ENCODE peak calls at places on chromosomes 5 and 9, in four cellular contexts. V, Q, B and F are unnamed samples.

GRCh38 chr9:111041902-111042301 is 3.6 kb upstream of the LPAR1 start:
- DNase-seq in V (no peak), Q (no peak), B (no peak), F (no peak)

GRCh38 chr9:110142868-110143866 is 64.8 kb downstream of the C9orf152 start:
- DNase-seq in V (no peak), Q (no peak), B (no peak), F (peak; percentile 70)

GRCh38 chr5:67010684-67011409 is 185.8 kb downstream of the CD180 start:
- DNase-seq in V (no peak), Q (no peak), B (no peak), F (no peak)

GRCh38 chr5:42506662-42507061 is 83.4 kb downstream of the GHR start:
- DNase-seq in V (no peak), Q (no peak), B (no peak), F (no peak)

GRCh38 chr5:133611357-133612020 is 852 bp downstream of the FSTL4 start:
- DNase-seq in V (no peak), Q (no peak), B (no peak), F (no peak)

GRCh38 chr9:126805546-126806262 is 864 bp downstream of the ZBTB43 start:
- DNase-seq in V (no peak), Q (peak; percentile 77), B (peak; percentile 65), F (peak; percentile 78)

GRCh38 chr5:74919487-74919886 is 53.3 kb upstream of the FAM169A start:
- DNase-seq in V (no peak), Q (no peak), B (no peak), F (no peak)

GRCh38 chr5:65778126-65778525 is 56.1 kb downstream of the NLN start:
- DNase-seq in V (no peak), Q (no peak), B (no peak), F (no peak)

GRCh38 chr9:84819446-84819845 is 149.9 kb downstream of the NTRK2 start:
- DNase-seq in V (no peak), Q (no peak), B (no peak), F (no peak)

GRCh38 chr5:54651482-54652076 is 134.0 kb downstream of the SNX18 start:
- DNase-seq in V (peak; percentile 52), Q (peak; percentile 92), B (no peak), F (no peak)

GRCh38 chr5:143837306-143837848 is 25.4 kb downstream of the HMHB1 start:
- DNase-seq in V (no peak), Q (no peak), B (no peak), F (no peak)

GRCh38 chr5:127602481-127602880 is 46.4 kb upstream of the CTXN3 start:
- DNase-seq in V (no peak), Q (no peak), B (no peak), F (no peak)

GRCh38 chr5:59188415-59189225 is 605.7 kb downstream of the RAB3C start:
- DNase-seq in V (peak; percentile 50), Q (peak; percentile 74), B (no peak), F (no peak)

GRCh38 chr5:53543401-53543800 is 17.0 kb upstream of the NDUFS4 start:
- DNase-seq in V (no peak), Q (no peak), B (no peak), F (no peak)

DNA sequence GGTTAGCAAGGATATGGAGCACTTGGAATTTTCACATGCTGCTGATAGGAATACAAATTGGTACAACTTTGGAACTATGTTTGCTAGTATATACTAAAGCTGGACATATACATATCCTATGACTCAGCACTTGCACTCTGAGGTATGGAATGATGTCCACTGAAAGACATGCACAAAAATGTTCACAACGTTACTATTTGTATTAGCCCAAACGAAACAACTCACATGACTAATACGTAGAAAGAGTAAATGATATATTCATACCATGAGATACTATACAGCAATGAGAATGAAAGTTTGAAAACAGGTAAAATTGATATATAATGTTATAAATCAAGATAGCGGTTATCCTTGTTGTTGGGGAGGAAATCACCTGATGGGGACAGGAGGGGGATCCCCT is 45.5 kb upstream of the CDC42SE2 start:
- DNase-seq in V (no peak), Q (no peak), B (no peak), F (no peak)
- H3K4me3 ChIP-seq in V (no peak overlapping the region), Q (no peak overlapping the region), B (peak overlapping the region; percentile 12), F (no peak overlapping the region)

GRCh38 chr9:116494815-116495634 is 192.1 kb upstream of the TRIM32 start:
- DNase-seq in V (no peak), Q (no peak), B (no peak), F (no peak)

GRCh38 chr9:116499434-116499833 is 187.7 kb upstream of the TRIM32 start:
- DNase-seq in V (no peak), Q (no peak), B (no peak), F (no peak)

GRCh38 chr9:116495725-116496124 is 191.4 kb upstream of the TRIM32 start:
- DNase-seq in V (no peak), Q (no peak), B (no peak), F (no peak)

GRCh38 chr9:116496167-116496566 is 190.9 kb upstream of the TRIM32 start:
- DNase-seq in V (no peak), Q (no peak), B (no peak), F (no peak)

DNA sequence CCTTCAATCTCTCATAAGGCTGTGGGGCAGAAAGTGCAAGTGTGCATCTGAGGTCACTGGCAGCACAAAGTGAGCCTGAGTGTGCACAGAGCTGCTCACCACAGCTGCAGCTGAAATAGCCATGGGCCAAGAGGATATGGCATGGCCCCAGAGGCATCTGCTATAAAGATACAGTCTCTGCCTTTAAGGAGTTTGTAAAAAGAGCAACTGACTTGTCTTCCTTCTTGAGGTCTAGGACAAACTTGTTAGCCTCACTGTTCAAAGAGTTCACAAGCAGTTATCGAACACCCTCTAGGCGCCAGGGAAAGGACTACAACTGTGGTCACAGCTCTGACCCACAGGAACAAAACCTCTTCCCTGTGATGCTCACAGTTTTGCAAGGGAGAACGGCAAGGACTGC is 190.0 kb upstream of the TRIM32 start:
- DNase-seq in V (no peak), Q (no peak), B (no peak), F (no peak)
- TF ChIP-seq CTCF in V (no peak), Q (no peak), B (no peak), F (no peak)

GRCh38 chr5:15521349-15521937 is 21.5 kb downstream of the FBXL7 start:
- DNase-seq in V (no peak), Q (no peak), B (no peak), F (no peak)
- H3K4me3 ChIP-seq in V (no peak overlapping the region), Q (no peak overlapping the region), B (no peak overlapping the region), F (no peak overlapping the region)

DNA sequence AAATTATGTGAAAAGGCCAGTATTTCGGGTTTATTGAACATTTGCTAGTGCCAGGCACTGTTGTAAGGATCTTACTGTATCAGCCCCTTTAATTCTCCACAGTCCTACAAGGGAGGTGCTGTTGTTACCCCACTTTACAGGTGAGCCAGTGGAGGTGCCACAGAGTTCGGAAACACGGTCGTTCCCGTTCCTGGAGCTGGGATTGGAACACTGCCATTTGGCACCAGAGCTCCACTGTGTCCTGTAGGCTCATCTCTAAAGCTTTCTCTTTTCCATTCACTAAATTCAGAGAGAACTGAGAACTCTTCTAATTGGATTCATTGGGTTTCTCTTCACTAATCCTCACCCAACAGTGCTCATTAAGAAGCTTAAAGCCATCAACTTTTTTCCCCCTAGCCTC is 5.6 kb downstream of the ERGIC1 start:
- DNase-seq in V (no peak), Q (peak; percentile 80), B (no peak), F (no peak)
- TF ChIP-seq CTCF in V (no peak), Q (no peak), B (no peak), F (no peak)

DNA sequence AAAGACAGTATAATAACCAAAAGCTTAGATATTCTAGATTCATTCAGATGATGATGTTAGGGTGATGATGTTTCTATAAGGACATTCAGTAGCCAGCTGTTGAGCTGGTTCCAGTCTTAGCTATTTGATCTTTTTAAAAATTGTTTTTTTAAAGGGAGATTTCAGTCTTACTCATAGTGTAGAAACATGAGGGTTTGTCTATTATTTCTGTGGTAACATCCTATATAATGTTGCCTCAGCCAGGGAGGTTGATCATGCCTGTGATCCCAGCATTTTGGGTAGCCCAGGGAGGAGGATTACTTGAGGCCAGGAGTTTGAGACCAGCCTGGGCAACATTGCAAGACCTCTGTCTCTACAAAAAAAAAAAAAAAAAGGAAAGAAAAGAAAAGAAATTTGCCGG is 167.8 kb downstream of the DOCK2 start:
- DNase-seq in V (no peak), Q (no peak), B (no peak), F (no peak)
- H3K4me3 ChIP-seq in V (no peak overlapping the region), Q (no peak overlapping the region), B (peak overlapping the region; percentile 26), F (no peak overlapping the region)